ENCODE peak calls at places on chromosomes 5 and 9, in six cellular contexts. B, H, Z, X, J and F are unnamed samples.

GRCh38 chr9:99606955-99607354 is 214.7 kb upstream of the NR4A3 start:
- DNase-seq in Z (no peak), J (no peak), B (no peak), X (no peak), H (no peak), F (no peak)

GRCh38 chr9:112032733-112033132 is 136.1 kb downstream of the UGCG start:
- DNase-seq in Z (no peak), J (peak; percentile 71), H (no peak), X (no peak), B (no peak), F (no peak)

GRCh38 chr5:10133830-10134229 is 115.9 kb downstream of the ATPSCKMT start:
- DNase-seq in X (peak; percentile 60), J (peak; percentile 16), Z (no peak), H (no peak), B (no peak), F (no peak)

GRCh38 chr5:38479315-38479904 is 77.0 kb downstream of the LIFR start:
- DNase-seq in X (no peak), Z (no peak), J (peak; percentile 28), H (no peak), B (no peak), F (no peak)

GRCh38 chr9:81377310-81377709 is 312.0 kb downstream of the TLE1 start:
- DNase-seq in J (no peak), H (no peak), B (no peak), X (no peak), Z (no peak), F (no peak)

GRCh38 chr5:157309796-157310195 is 43.9 kb downstream of the CYFIP2 start:
- DNase-seq in H (no peak), B (no peak), J (no peak), Z (no peak), X (no peak), F (no peak)

GRCh38 chr5:172683696-172684464 is 42.8 kb downstream of the NEURL1B start:
- DNase-seq in H (no peak), J (no peak), X (no peak), B (no peak), Z (no peak), F (no peak)

GRCh38 chr5:150249744-150250143 is 39.8 kb downstream of the CAMK2A start:
- DNase-seq in H (no peak), Z (no peak), B (no peak), J (no peak), X (no peak), F (no peak)

GRCh38 chr5:113150221-113150620 is 173.6 kb downstream of the DCP2 start:
- DNase-seq in J (no peak), X (no peak), Z (no peak), B (no peak), H (no peak), F (no peak)

GRCh38 chr9:138103824-138104206 is 226.2 kb downstream of the CACNA1B start:
- DNase-seq in J (no peak), H (no peak), Z (no peak), B (no peak), X (peak; percentile 28), F (no peak)

GRCh38 chr5:149486726-149487635 is 64.3 kb downstream of the CSNK1A1 start:
- DNase-seq in Z (no peak), J (peak; percentile 70), X (peak; percentile 52), B (no peak), H (no peak), F (no peak)

GRCh38 chr5:64505769-64506566 is at the start of gene RGS7BP:
- DNase-seq in J (peak; percentile 7), B (peak; percentile 58), Z (no peak), H (no peak), X (peak; percentile 93), F (peak; percentile 20)

GRCh38 chr5:60989790-60990189 is 44.8 kb downstream of the NDUFAF2 start:
- DNase-seq in H (no peak), J (no peak), B (no peak), Z (no peak), X (no peak), F (no peak)

GRCh38 chr9:134065720-134066419 is 2.0 kb downstream of the BRD3 start:
- DNase-seq in X (peak; percentile 84), B (peak; percentile 56), J (peak; percentile 66), Z (no peak), H (no peak), F (peak; percentile 47)
- TF ChIP-seq POLR2A in X (peak; percentile 67), B (peak; percentile 32), J (no peak), Z (no peak), H (no peak), F (peak; percentile 49)

GRCh38 chr9:96449522-96449843 is 486 bp upstream of the HABP4 start:
- DNase-seq in B (no peak), Z (no peak), J (no peak), H (no peak), X (no peak), F (no peak)

GRCh38 chr9:96450613-96451544 is 910 bp downstream of the HABP4 start:
- DNase-seq in Z (no peak), X (peak; percentile 73), B (no peak), H (no peak), J (peak; percentile 30), F (peak; percentile 33)

GRCh38 chr9:96447406-96447805 is 2.6 kb upstream of the HABP4 start:
- DNase-seq in X (no peak), H (no peak), B (no peak), J (no peak), Z (no peak), F (no peak)

GRCh38 chr9:96448546-96449170 is 1.3 kb upstream of the HABP4 start:
- DNase-seq in X (no peak), B (no peak), J (no peak), Z (no peak), H (no peak), F (no peak)

DNA sequence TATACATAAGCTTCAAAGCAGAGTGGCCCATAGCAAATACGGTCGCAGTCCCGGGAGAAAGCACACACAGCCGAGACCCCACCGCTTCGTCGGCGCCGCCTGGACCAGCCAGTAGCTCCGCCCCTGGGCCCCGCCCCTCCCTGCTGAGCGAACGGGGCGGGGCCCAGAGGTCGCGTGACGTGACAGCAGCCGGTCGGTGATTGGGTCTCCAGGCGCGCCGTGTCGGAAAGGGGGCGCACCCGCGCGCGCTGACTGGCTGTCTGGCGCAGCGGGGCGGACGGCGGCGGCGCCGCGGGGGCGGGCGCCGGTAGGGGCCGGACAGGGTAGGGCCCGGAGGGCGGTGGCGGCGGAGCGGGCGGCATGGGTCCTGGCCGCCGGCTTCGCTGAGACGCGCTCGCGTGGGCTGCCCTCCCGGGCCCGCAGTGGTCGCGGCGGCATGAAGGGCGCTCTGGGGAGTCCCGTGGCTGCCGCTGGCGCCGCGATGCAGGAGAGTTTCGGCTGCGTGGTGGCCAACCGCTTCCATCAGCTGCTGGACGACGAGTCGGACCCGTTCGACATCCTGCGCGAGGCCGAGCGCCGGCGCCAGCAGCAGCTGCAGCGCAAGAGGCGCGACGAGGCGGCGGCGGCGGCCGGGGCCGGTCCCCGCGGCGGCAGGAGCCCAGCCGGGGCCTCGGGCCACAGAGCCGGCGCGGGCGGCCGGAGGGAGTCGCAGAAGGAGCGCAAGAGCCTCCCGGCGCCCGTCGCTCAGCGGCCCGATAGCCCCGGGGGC is at the start of gene HABP4:
- DNase-seq in H (peak; percentile 97), B (peak; percentile 97), X (peak; percentile 98), J (peak; percentile 91), Z (peak; percentile 76), F (peak; percentile 97)
- TF ChIP-seq POLR2A in H (peak; percentile 99), B (peak; percentile 91), X (peak; percentile 87), J (peak; percentile 76), Z (no peak), F (peak; percentile 59)

GRCh38 chr5:32880781-32881180 is 169.7 kb downstream of the NPR3 start:
- DNase-seq in H (no peak), B (no peak), J (peak; percentile 6), X (no peak), Z (no peak), F (no peak)

GRCh38 chr5:32876791-32877190 is 165.7 kb downstream of the NPR3 start:
- DNase-seq in J (no peak), X (no peak), Z (no peak), H (no peak), B (no peak), F (no peak)
- TF ChIP-seq POLR2A in J (no peak), X (no peak), Z (no peak), H (no peak), B (no peak), F (no peak)

DNA sequence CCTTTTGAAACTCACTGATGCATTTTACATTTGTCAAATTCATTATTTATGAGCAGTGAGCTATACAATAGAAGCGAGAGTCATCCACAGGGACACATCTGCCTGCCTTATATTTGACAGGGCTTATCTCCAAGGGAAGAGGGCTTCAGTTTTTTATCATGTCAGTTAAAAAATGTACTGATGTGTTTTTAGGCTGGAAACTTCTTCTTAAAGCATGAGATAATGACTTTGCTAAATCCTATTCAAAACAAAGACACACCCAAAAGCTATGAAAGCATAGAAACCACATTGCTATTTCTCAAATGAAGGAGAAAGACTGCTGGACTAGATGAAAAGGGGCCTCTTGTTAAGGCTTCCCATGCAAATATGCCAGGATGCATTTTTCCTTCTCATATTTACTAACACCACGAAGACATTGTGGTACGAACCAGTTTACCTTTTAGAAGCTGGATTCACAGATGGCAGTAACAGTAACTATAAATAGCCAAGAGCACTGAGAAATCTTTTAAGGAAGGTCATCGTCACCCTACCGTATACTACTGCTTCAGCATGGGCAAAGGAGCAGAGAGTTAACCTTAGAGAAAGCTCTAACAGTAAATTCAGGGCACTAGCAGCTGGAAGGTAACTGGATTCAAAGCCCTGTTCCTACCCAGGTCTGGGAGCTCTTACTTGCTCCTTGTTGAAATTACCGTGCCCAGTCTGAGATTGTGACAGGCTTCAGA is 86.3 kb upstream of the IFNK start:
- DNase-seq in Z (no peak), H (no peak), J (no peak), B (no peak), X (no peak), F (no peak)
- TF ChIP-seq POLR2A in Z (no peak), H (no peak), J (no peak), B (no peak), X (no peak), F (no peak)

GRCh38 chr5:177133845-177134652 is 476 bp downstream of the NSD1 start:
- DNase-seq in Z (no peak), H (no peak), J (peak; percentile 29), B (peak; percentile 63), X (peak; percentile 66), F (peak; percentile 61)
- TF ChIP-seq POLR2A in Z (no peak), H (no peak), J (no peak), B (peak; percentile 30), X (peak; percentile 31), F (peak; percentile 59)

DNA sequence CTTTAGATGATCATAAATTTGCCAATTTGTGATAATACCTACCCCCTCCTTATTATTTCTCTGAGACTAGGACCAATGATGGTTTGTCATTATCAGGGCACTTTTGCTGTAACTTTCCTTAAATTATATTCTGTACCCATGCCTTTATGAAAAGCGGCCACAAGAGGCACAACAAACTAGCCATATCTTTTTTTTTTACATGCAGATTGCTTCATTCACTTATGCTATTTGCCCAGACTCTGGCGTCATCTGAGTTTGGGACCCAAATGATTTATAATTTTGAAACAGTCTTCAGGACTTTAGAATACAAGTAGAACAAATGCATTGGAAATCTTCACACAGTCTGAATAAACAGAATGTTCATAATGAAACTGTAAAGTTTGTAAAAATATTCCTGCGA is 408.1 kb downstream of the MAT2B start:
- DNase-seq in X (no peak), H (no peak), J (peak; percentile 14), B (no peak), Z (no peak), F (no peak)
- TF ChIP-seq POLR2A in X (no peak), H (no peak), J (no peak), B (no peak), Z (no peak), F (no peak)